ENCODE peak calls at places on chromosomes 3 and 15, in eight cellular contexts. X is GM12891, Y is GM12892, V is spleen, W is HepG2, T is K562, Q is transverse colon, A is esophagus muscularis mucosa. S is an unnamed sample.

GRCh38 chr15:26901036-26901435 is 34.2 kb downstream of the GABRA5 start:
- DNase-seq in V (no peak), Q (no peak), X (no peak), T (no peak), Y (no peak), A (no peak), W (no peak), S (no peak)

GRCh38 chr3:121072128-121072527 is 164.1 kb downstream of the STXBP5L start:
- DNase-seq in W (no peak), V (no peak), Q (no peak), A (no peak), Y (no peak), X (no peak), T (no peak), S (no peak)

GRCh38 chr3:42747581-42747980 is 25.5 kb downstream of the CCDC13 start:
- DNase-seq in X (no peak), T (no peak), Y (no peak), W (no peak), A (no peak), Q (no peak), V (no peak), S (no peak)

GRCh38 chr3:192841428-192841827 is 76.2 kb downstream of the MB21D2 start:
- DNase-seq in Q (no peak), X (no peak), W (no peak), Y (no peak), V (no peak), T (no peak), A (no peak), S (no peak)

GRCh38 chr3:175270199-175270837 is 411.2 kb downstream of the NAALADL2 start:
- DNase-seq in A (no peak), W (no peak), X (no peak), V (no peak), Y (no peak), Q (no peak), T (no peak), S (no peak)

GRCh38 chr3:36859494-36859893 is 85.4 kb downstream of the TRANK1 start:
- DNase-seq in X (no peak), W (no peak), Y (no peak), Q (no peak), V (no peak), A (no peak), T (no peak), S (no peak)

GRCh38 chr3:29922990-29923746 is 642.3 kb downstream of the RBMS3 start:
- DNase-seq in A (no peak), W (peak; percentile 54), V (no peak), T (no peak), Y (no peak), Q (peak; percentile 7), X (no peak), S (peak; percentile 65)

GRCh38 chr3:44987318-44987717 is 11.3 kb downstream of the EXOSC7 start:
- DNase-seq in T (no peak), V (no peak), W (no peak), X (no peak), Q (no peak), Y (no peak), A (no peak), S (no peak)

GRCh38 chr3:181755959-181756358 is 44.2 kb downstream of the SOX2 start:
- DNase-seq in A (no peak), V (no peak), Q (no peak), T (no peak), X (no peak), Y (no peak), W (no peak), S (no peak)

GRCh38 chr3:59914251-59914650 is 864.4 kb upstream of the CFAP20DC start:
- DNase-seq in W (no peak), Q (no peak), T (no peak), Y (no peak), A (no peak), V (no peak), X (no peak), S (no peak)

DNA sequence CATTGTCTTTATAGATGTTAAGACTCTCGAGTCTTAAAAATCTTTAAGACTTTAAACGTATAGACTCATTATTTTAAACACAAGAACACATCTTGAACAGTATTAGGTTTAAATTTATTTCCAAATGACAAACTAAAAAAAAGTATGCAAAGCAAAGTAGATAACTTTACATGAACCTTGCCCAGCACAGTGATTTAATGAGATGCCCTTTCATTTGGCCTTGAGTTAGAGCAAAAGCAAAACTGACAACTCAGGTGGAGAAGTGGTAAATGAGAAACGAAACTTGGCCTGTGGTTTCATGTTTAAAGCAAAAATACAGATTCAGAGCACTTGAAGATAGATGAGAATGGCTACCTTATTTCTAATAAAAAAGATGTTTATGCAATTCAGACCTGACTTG is 8.6 kb downstream of the GPR15 start:
- DNase-seq in Y (no peak), Q (no peak), W (no peak), T (no peak), V (no peak), A (no peak), X (no peak), S (no peak)
- TF ChIP-seq POLR2AphosphoS5 in Y (peak; percentile 53), Q (no peak), W (no peak), T (no peak), V (no peak), A (no peak), X (peak; percentile 37), S (no peak)

GRCh38 chr15:93070901-93071300 is 18.1 kb downstream of the RGMA start:
- DNase-seq in W (no peak), Y (no peak), V (no peak), T (no peak), Q (no peak), A (no peak), X (no peak), S (no peak)

GRCh38 chr15:93072440-93073394 is 16.3 kb downstream of the RGMA start:
- DNase-seq in X (no peak), A (no peak), Q (peak; percentile 63), W (peak; percentile 6), V (no peak), Y (no peak), T (peak; percentile 80), S (peak; percentile 94)

GRCh38 chr15:93070136-93070535 is 18.9 kb downstream of the RGMA start:
- DNase-seq in V (no peak), W (no peak), X (no peak), A (no peak), T (no peak), Y (no peak), Q (no peak), S (no peak)

GRCh38 chr15:93072011-93072410 is 17.0 kb downstream of the RGMA start:
- DNase-seq in W (no peak), Y (no peak), V (no peak), A (no peak), Q (no peak), T (no peak), X (no peak), S (no peak)

DNA sequence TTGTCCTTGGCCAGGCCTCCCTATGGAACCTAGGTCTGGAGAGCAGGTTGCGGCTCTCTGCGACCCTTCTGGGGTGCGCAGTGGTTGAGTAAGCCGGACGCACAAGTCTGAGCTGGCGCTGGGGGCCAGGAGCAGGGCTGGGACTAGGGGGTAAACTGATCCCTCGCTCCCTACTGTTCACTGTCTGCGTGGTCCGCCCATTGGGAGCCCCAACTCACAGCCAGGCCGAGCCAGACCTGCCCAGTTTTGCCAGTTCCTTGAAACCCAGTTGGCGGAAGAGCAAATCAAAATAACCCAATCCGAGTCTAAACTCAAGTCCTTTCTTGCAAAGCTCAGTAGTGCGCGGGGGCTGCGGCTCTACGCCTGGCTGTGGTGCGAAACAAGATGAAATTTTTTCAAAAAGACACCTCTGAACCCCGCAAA is 17.5 kb downstream of the RGMA start:
- DNase-seq in Y (no peak), V (no peak), A (no peak), T (no peak), X (no peak), W (no peak), Q (no peak), S (no peak)
- TF ChIP-seq POLR2A in Y (no peak), V (no peak), A (no peak), T (no peak), X (no peak), W (no peak), Q (no peak), S (peak; percentile 32)

DNA sequence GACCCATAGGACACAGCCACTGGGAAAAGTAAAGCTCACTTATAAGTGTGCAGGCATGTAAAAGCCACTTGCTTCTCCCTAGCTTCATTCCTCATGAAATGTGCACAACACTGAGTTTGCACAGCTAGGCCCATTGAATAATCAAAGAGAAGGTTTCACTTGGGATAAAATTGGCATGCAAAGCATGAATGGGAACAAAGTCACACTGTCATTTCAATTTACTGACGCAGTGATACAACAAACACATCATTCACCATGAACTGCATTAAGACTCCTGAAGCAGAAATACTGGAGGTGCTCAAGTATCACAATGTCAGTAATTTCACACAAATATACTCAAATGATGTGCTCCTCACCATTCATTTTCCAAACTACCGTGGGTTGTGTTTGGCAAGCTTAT is 61.2 kb downstream of the KCNMB2 start:
- DNase-seq in X (no peak), T (no peak), W (no peak), A (no peak), Q (no peak), Y (no peak), V (no peak), S (no peak)
- TF ChIP-seq POLR2AphosphoS5 in X (no peak), T (no peak), W (no peak), A (no peak), Q (no peak), Y (no peak), V (no peak), S (no peak)

GRCh38 chr15:68819451-68820204 is 1.1 kb downstream of the ANP32A start:
- DNase-seq in Y (no peak), T (peak; percentile 48), V (peak; percentile 88), X (no peak), Q (peak; percentile 44), W (peak; percentile 24), A (no peak), S (peak; percentile 76)

GRCh38 chr15:68818088-68818670 is 2.5 kb downstream of the ANP32A start:
- DNase-seq in Q (peak; percentile 69), A (no peak), Y (peak; percentile 44), X (no peak), T (peak; percentile 77), V (peak; percentile 92), W (peak; percentile 64), S (peak; percentile 83)

GRCh38 chr15:68820205-68820588 is 498 bp downstream of the ANP32A start:
- DNase-seq in W (peak; percentile 21), Y (no peak), X (no peak), T (peak; percentile 29), A (no peak), Q (peak; percentile 52), V (peak; percentile 92), S (peak; percentile 79)

GRCh38 chr15:68817304-68818087 is 3.2 kb downstream of the ANP32A start:
- DNase-seq in Y (no peak), W (peak; percentile 37), X (no peak), T (peak; percentile 64), A (no peak), Q (peak; percentile 79), V (peak; percentile 93), S (peak; percentile 84)

DNA sequence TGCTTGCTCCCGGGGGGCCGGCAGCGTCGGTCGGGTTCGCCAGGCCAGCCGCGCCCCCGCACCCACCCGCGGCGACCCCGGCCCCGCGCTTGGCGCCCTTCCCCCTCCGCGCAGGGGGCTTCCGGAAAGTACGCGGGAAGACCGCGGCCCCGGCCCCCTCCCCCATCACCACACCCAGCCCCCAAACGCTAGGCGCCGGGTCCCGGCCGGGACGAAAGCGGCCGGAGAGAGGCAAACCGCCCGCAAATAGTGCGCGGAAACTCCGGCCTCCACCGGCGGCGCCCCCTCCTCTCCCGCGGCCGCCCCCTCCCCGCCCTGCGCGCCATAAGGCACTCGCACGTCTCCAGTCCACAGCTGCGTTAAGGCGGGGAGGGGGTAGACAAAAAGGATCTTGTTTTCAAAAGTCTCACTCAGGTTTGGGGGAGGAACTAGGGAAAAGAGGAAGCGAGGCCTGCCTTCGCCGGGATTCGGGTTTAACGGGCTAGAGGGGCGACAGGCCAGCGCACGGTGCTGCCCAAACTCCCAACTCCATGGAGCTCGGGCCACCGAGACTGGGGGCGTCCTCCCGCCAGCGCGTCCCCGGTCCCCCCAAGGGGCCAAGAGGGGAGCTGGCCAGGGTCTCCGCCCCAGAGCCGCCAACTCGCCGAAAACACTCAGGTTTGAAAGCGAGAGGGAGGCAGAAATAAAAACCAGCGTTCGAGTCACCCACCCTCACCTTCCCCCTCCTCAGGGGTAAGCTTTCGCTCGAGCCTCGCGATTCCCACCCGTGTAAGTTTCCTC is 1.8 kb downstream of the ANP32A start:
- DNase-seq in W (peak; percentile 24), Y (no peak), V (peak; percentile 93), X (no peak), A (no peak), Q (peak; percentile 48), T (peak; percentile 59), S (peak; percentile 80)
- TF ChIP-seq POLR2A in W (no peak), Y (no peak), V (no peak), X (no peak), A (no peak), Q (peak; percentile 45), T (peak; percentile 23), S (peak; percentile 53)